ENCODE peak calls at places on chromosomes 1 and 21, in four cellular contexts. D, Z, O and J are unnamed samples.

GRCh38 chr1:166882893-166883292 is 6.8 kb upstream of the TADA1 start:
- DNase-seq in D (no peak), Z (no peak), O (no peak), J (no peak)

GRCh38 chr1:36503733-36504132 is 21.0 kb upstream of the CSF3R start:
- DNase-seq in D (no peak), Z (no peak), O (no peak), J (no peak)

GRCh38 chr1:10968411-10968826 is 44.0 kb upstream of the TARDBP start:
- DNase-seq in D (no peak), Z (no peak), O (peak; percentile 40), J (no peak)

GRCh38 chr1:93623875-93624274 is 57.8 kb downstream of the BCAR3 start:
- DNase-seq in D (no peak), Z (no peak), O (no peak), J (no peak)

GRCh38 chr1:226943927-226944326 is 3.8 kb downstream of the COQ8A start:
- DNase-seq in D (no peak), Z (no peak), O (peak; percentile 31), J (no peak)

GRCh38 chr1:59243544-59243943 is 53.4 kb upstream of the FGGY start:
- DNase-seq in D (no peak), Z (no peak), O (no peak), J (no peak)

GRCh38 chr1:107432108-107432507 is 291.3 kb downstream of the NTNG1 start:
- DNase-seq in D (no peak), Z (no peak), O (no peak), J (no peak)

GRCh38 chr1:107877092-107877491 is 87.9 kb downstream of the VAV3 start:
- DNase-seq in D (no peak), Z (no peak), O (no peak), J (no peak)

GRCh38 chr1:159957824-159958268 is 3.8 kb upstream of the SLAMF9 start:
- DNase-seq in D (no peak), Z (no peak), O (no peak), J (no peak)

GRCh38 chr1:236558069-236558468 is 34.3 kb downstream of the LGALS8 start:
- DNase-seq in D (no peak), Z (no peak), O (peak; percentile 5), J (no peak)

GRCh38 chr1:236565530-236565929 is 38.8 kb downstream of the HEATR1 start:
- DNase-seq in D (no peak), Z (no peak), O (no peak), J (no peak)

GRCh38 chr1:236556606-236557005 is 32.8 kb downstream of the LGALS8 start:
- DNase-seq in D (no peak), Z (no peak), O (no peak), J (no peak)

GRCh38 chr1:236560213-236560771 is 36.5 kb downstream of the LGALS8 start:
- DNase-seq in D (no peak), Z (no peak), O (peak; percentile 50), J (no peak)

DNA sequence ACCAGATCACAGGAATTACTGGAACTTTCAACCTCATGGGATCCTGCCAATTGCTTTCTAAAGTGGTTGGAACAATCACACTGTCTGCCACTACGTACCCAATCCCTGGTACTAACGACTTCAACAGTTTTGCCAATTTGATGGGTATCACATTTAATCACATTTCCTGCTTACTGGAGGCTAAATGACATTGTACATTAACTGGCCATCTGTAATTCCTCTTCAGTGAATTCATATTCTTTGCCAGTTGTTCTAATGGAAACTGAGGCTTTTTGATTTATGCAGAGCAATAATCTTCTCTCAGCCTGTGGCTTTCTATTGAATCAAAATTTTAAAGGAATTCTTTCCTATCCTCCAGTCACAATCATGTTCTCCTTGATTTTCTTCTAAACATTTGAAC is 38.2 kb downstream of the LGALS8 start:
- DNase-seq in D (no peak), Z (no peak), O (no peak), J (no peak)
- H3K36me3 ChIP-seq in D (peaks cover 98% of the 10 kb centered on the region), Z (peaks cover 100% of the 10 kb centered on the region), O (peaks cover 74% of the 10 kb centered on the region), J (no peaks in the 10 kb centered on the region)

DNA sequence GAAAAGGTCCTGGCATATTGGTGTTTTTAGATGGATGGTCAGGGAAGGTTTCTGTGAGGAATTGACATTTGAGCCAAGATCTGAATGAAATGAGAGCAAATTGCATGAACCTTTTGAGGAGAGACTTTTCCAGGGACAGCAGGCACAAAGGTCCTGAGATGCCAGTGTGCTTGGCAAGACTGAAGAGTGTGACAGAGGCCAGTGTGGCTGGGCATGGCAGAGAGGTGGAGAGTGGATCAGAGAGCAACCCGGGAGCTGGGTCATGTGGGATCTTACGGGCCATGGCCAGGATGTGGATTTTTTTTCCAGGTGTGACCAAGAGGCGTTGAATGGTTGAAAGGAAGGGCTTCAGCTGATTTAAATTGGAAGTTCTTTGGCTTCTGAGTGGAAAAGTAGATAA is 3.4 kb downstream of the SCCPDH start:
- DNase-seq in D (no peak), Z (no peak), O (no peak), J (no peak)
- H3K36me3 ChIP-seq in D (peaks cover 54% of the 10 kb centered on the region), Z (peaks cover 63% of the 10 kb centered on the region), O (peaks cover 49% of the 10 kb centered on the region), J (peaks cover 41% of the 10 kb centered on the region)

DNA sequence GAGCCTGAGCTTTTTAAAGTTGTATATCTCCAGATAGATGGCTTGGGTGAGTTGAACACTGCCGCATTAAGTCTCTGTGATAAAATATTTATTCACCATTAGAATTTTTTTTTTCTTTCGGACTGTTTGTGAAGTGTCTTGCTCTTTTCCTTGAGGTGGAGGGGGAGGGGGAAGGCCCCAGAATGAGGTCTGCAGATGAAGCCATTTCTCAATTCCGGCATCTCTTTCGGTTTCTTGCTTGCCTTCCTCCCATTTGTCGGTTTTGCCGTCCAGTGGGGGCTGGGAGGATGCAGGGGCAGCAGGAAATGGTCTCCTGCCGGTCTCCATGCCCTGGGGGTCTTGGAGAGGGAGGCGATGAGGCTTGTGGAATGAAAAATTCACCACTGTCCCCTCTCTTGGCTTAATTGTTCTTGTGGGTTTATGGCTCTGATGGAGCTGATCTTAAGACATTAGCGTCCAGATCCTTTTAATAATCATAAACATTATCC is 63.9 kb upstream of the ACTL8 start:
- DNase-seq in D (no peak), Z (no peak), O (no peak), J (no peak)
- H3K36me3 ChIP-seq in D (peaks cover 84% of the 10 kb centered on the region), Z (peaks cover 73% of the 10 kb centered on the region), O (no peaks in the 10 kb centered on the region), J (no peaks in the 10 kb centered on the region)

DNA sequence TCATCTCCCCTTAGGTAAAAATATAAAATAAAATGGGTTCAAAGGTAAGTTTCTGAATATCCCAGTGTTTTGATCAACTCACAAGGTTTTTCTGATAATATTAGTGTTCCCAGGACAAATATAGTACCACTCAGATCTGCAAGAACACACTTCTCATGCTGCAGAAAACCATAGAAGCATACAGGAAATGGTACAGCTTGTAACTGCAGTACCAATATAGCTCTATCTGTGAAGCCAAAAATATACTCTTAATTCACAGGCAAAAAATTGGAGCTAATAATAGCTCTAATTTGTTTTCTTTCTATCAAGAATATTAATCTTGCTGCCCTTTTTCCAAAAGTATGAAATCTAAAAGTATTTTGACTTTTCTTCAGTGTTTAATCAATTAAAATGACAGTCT is 13.2 kb downstream of the VPS45 start:
- DNase-seq in D (no peak), Z (no peak), O (no peak), J (no peak)
- H3K36me3 ChIP-seq in D (peaks cover 80% of the 10 kb centered on the region), Z (peaks cover 91% of the 10 kb centered on the region), O (peaks cover 76% of the 10 kb centered on the region), J (peaks cover 6% of the 10 kb centered on the region)

DNA sequence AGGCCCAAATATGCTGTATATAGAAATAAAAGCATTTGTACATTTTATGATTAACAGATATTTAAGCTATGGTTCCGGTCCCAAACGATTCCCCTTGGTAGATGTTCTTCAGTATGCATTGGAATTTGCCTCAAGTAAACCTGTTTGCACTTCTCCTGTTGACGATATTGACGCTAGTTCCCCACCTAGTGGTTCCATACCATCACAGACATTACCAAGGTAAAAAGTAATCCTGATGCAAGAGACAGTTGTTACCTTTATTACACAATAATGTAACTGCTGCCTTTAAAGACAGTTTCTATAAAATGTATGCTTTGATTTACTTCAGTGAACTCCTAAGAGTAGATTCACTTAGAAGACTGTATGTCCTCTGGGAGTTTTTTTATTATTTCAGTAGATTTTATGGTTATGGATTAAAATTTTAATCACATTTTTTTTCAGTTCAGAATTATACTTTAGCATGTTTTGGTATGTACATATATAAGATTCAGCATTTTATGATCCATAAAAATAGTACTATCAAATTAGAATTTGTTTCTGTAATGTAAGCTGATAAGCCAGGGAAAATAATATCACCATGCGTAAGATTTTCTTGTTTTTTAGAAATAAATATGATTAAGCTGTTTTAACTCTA is 96.5 kb downstream of the USP25 start:
- DNase-seq in D (no peak), Z (no peak), O (peak; percentile 68), J (no peak)
- H3K36me3 ChIP-seq in D (peaks cover 19% of the 10 kb centered on the region), Z (peaks cover 13% of the 10 kb centered on the region), O (peaks cover 41% of the 10 kb centered on the region), J (no peaks in the 10 kb centered on the region)

DNA sequence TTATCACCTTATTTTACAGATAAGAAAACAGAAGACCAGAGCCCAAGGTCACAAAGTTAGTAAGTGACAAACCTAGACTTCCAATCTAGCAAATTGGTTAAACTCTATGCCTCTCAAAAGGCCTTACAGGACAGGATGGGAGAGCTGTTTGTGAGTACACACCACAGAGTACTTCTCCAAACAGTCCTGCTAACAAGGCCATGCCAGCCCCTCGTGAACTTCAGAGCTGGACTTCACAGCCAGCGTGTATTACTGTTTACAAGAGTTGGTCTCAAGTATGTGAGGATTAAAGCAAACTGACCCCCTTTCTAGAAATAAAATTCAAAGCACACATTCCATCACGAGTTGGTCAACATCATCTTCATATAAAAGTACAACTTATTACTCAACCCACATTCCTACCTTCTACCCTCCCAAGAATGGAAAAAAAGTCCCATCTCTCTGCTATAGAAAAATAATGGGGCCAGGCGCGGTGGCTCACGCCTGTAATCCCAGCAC is 19.8 kb upstream of the UBR4 start:
- DNase-seq in D (no peak), Z (no peak), O (no peak), J (no peak)
- H3K36me3 ChIP-seq in D (peaks cover 100% of the 10 kb centered on the region), Z (peaks cover 99% of the 10 kb centered on the region), O (peaks cover 88% of the 10 kb centered on the region), J (peaks cover 4% of the 10 kb centered on the region)

GRCh38 chr1:31658721-31659120 is 14.0 kb upstream of the PEF1 start:
- DNase-seq in D (no peak), Z (no peak), O (no peak), J (no peak)
- H3K36me3 ChIP-seq in D (peaks cover 73% of the 10 kb centered on the region), Z (peaks cover 22% of the 10 kb centered on the region), O (no peaks in the 10 kb centered on the region), J (no peaks in the 10 kb centered on the region)

GRCh38 chr21:34822209-34822608 is 153.4 kb downstream of the CLIC6 start:
- DNase-seq in D (no peak), Z (no peak), O (no peak), J (no peak)
- H3K36me3 ChIP-seq in D (peaks cover 65% of the 10 kb centered on the region), Z (peaks cover 85% of the 10 kb centered on the region), O (no peaks in the 10 kb centered on the region), J (peaks cover 20% of the 10 kb centered on the region)

DNA sequence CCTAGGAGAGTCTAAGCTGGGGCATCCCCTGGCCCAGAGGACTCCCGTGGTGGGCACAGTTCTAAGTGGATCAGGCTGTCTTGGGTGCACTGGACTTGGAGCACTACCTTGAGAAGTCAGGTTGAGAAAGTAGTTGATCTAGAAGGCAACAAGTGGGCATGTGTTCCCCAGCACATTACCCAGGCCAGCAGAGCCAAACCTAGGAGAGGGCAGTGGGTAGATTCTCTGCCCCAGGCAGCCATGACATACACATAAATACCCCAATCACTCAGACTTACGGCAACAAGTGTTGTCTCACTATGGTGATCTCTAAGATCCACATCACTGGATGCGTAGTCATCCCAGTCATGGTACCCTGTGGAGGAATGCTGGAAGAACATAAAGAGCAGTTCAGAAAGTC is 1.6 kb upstream of the PMF1 start:
- DNase-seq in D (no peak), Z (no peak), O (no peak), J (no peak)
- H3K36me3 ChIP-seq in D (peaks cover 54% of the 10 kb centered on the region), Z (peaks cover 59% of the 10 kb centered on the region), O (peaks cover 59% of the 10 kb centered on the region), J (peaks cover 22% of the 10 kb centered on the region)